ENCODE peak calls at places on chromosomes 2 and 18, in four cellular contexts. One of them, this sample, is unnamed.
A peak's percentile ranks its signal among the peaks of the same experiment; 100 is the strongest.

GRCh38 chr2:120439637-120440384 is 93.9 kb downstream of the INHBB start:
- DNase-seq in HepG2: peak; percentile 49
- DNase-seq in K562: no peak
- DNase-seq in H1: no peak
- DNase-seq in this sample: no peak

GRCh38 chr2:229818230-229818629 is 103.6 kb downstream of the TRIP12 start:
- DNase-seq in HepG2: no peak
- DNase-seq in H1: no peak
- DNase-seq in K562: no peak
- DNase-seq in this sample: no peak

GRCh38 chr2:172082105-172082943 is 3.0 kb upstream of the DLX1 start:
- DNase-seq in HepG2: no peak
- DNase-seq in K562: no peak
- DNase-seq in H1: no peak
- DNase-seq in this sample: no peak

GRCh38 chr2:69565431-69565839 is 78.1 kb downstream of the AAK1 start:
- DNase-seq in HepG2: peak; percentile 61
- DNase-seq in H1: peak; percentile 39
- DNase-seq in K562: peak; percentile 78
- DNase-seq in this sample: peak; percentile 50

GRCh38 chr2:108436976-108437375 is 12.0 kb upstream of the GCC2 start:
- DNase-seq in HepG2: no peak
- DNase-seq in H1: no peak
- DNase-seq in K562: no peak
- DNase-seq in this sample: no peak

GRCh38 chr2:86022661-86023365 is 82.9 kb downstream of the POLR1A start:
- DNase-seq in HepG2: no peak
- DNase-seq in H1: no peak
- DNase-seq in K562: no peak
- DNase-seq in this sample: no peak

GRCh38 chr2:110910404-110910803 is 178.0 kb downstream of the ACOXL start:
- DNase-seq in HepG2: no peak
- DNase-seq in H1: no peak
- DNase-seq in K562: no peak
- DNase-seq in this sample: no peak

GRCh38 chr2:231348703-231349373 is 46.7 kb upstream of the B3GNT7 start:
- DNase-seq in H1: no peak
- DNase-seq in HepG2: no peak
- DNase-seq in K562: no peak
- DNase-seq in this sample: no peak

GRCh38 chr2:233651430-233651829 is 15.2 kb downstream of the UGT1A10 start:
- DNase-seq in K562: no peak
- DNase-seq in HepG2: no peak
- DNase-seq in H1: no peak
- DNase-seq in this sample: no peak

GRCh38 chr2:229270551-229271410 is at the start of gene PID1:
- DNase-seq in K562: no peak
- DNase-seq in H1: no peak
- DNase-seq in HepG2: no peak
- DNase-seq in this sample: peak; percentile 21

GRCh38 chr2:191486584-191487320 is 191.2 kb upstream of the NABP1 start:
- DNase-seq in HepG2: no peak
- DNase-seq in K562: no peak
- DNase-seq in H1: no peak
- DNase-seq in this sample: no peak

GRCh38 chr2:118667964-118668363 is 179.5 kb downstream of the EN1 start:
- DNase-seq in H1: no peak
- DNase-seq in HepG2: no peak
- DNase-seq in K562: no peak
- DNase-seq in this sample: no peak

GRCh38 chr2:28624798-28625701 is 126.6 kb upstream of the PPP1CB start:
- DNase-seq in K562: no peak
- DNase-seq in HepG2: peak; percentile 47
- DNase-seq in H1: no peak
- DNase-seq in this sample: no peak

GRCh38 chr2:38750793-38751042 is 443 bp downstream of the SRSF7 start:
- DNase-seq in HepG2: no peak
- DNase-seq in H1: no peak
- DNase-seq in K562: peak; percentile 82
- DNase-seq in this sample: peak; percentile 76

GRCh38 chr2:205563646-205564045 is 118.7 kb upstream of the NRP2 start:
- DNase-seq in K562: peak; percentile 31
- DNase-seq in HepG2: no peak
- DNase-seq in H1: no peak
- DNase-seq in this sample: peak; percentile 13

GRCh38 chr2:157433335-157433890 is 10.5 kb downstream of the CYTIP start:
- DNase-seq in HepG2: no peak
- DNase-seq in K562: no peak
- DNase-seq in H1: no peak
- DNase-seq in this sample: no peak

GRCh38 chr2:207528980-207529329 is 807 bp upstream of the CREB1 start:
- DNase-seq in K562: peak; percentile 41
- DNase-seq in H1: no peak
- DNase-seq in HepG2: peak; percentile 25
- DNase-seq in this sample: peak; percentile 39

GRCh38 chr18:3449702-3450357 is at the start of gene TGIF1:
- DNase-seq in H1: no peak
- DNase-seq in HepG2: peak; percentile 63
- DNase-seq in K562: peak; percentile 85
- DNase-seq in this sample: peak; percentile 84

GRCh38 chr18:10661333-10661732 is 135.5 kb downstream of the NAPG start:
- DNase-seq in K562: no peak
- DNase-seq in H1: no peak
- DNase-seq in HepG2: no peak
- DNase-seq in this sample: no peak

GRCh38 chr18:33871363-33872025 is 293.5 kb downstream of the ASXL3 start:
- DNase-seq in H1: no peak
- DNase-seq in K562: no peak
- DNase-seq in HepG2: no peak
- DNase-seq in this sample: no peak

GRCh38 chr2:25821225-25822056 is 56.8 kb downstream of the ASXL2 start:
- DNase-seq in H1: no peak
- DNase-seq in K562: no peak
- DNase-seq in HepG2: no peak
- DNase-seq in this sample: no peak

GRCh38 chr2:155456222-155456621 is 757.7 kb downstream of the KCNJ3 start:
- DNase-seq in HepG2: no peak
- DNase-seq in K562: no peak
- DNase-seq in H1: no peak
- DNase-seq in this sample: no peak

GRCh38 chr2:26633351-26633945 is 7.7 kb downstream of the CIB4 start:
- DNase-seq in H1: no peak
- DNase-seq in HepG2: no peak
- DNase-seq in K562: no peak
- DNase-seq in this sample: no peak

DNA sequence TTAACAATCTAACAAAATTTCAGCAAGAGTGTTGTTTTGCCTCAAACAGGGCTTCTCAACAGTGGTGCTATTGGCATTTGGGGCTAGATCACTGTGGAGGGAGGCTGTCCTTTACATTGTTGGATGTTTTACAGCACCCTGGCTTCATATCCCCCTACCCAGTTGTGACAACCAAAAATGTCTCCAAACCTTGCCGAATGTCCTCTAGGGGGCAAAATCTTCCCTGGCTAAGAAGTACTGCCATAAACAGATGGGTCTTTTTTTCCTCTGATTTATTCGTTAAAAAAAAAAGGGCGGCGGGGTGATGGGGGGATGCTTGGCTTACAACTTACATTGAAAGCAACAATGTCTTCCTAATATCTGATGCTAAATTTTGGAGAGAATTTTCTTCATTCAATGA is 207.6 kb upstream of the CCDC150 start:
- DNase-seq in HepG2: peak; percentile 29
- DNase-seq in K562: peak; percentile 17
- DNase-seq in H1: peak; percentile 9
- DNase-seq in this sample: peak; percentile 20
- TF ChIP-seq RNF2 in HepG2: no peak
- TF ChIP-seq RNF2 in K562: no peak
- TF ChIP-seq RNF2 in H1: no peak
- TF ChIP-seq RNF2 in this sample: no peak

GRCh38 chr18:66280470-66280869 is 323.4 kb downstream of the CDH19 start:
- DNase-seq in K562: no peak
- DNase-seq in HepG2: no peak
- DNase-seq in H1: no peak
- DNase-seq in this sample: no peak
- TF ChIP-seq CTCF in K562: no peak
- TF ChIP-seq CTCF in HepG2: no peak
- TF ChIP-seq CTCF in H1: no peak
- TF ChIP-seq CTCF in this sample: no peak

DNA sequence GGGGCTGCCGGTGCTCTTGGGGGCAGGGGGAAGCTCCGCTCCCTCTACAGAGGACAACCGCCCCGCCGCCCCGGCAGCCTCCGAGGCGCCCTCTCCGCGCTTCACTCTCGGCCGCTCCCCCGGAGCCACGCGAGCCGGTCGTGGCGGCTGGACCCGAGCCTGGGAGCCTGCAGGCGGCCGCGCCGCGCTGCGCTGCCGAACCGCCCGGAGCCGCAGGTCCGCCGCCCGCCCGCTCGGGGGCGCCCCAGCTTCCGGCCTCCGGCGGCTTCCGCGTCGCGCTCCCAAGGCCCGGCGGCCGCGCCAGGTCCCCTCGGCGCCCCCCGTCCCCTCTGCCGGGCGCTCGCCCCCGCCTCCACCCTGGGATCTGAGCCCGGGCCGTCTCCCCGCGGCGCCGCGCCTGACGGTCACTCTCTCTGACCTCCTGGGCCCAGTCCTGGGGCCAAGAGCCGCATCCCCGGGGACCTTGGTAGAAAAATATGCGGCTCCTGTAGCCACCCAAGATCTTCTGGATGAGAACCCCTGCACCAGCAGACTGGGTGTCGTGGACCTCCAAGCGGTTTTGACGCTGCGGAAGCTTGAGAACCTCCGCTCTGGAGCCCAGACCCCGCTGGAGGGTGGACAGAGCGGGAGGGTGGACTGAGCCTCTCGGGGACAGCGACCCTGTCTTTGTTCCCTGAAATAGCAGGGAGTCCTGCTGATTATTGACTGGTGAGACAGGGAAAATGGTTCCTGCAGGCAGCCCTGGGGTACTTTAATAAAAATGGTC is 44.3 kb downstream of the SERTAD2 start:
- DNase-seq in H1: no peak
- DNase-seq in HepG2: no peak
- DNase-seq in K562: peak; percentile 90
- DNase-seq in this sample: peak; percentile 88
- TF ChIP-seq RNF2 in H1: no peak
- TF ChIP-seq RNF2 in HepG2: no peak
- TF ChIP-seq RNF2 in K562: no peak
- TF ChIP-seq RNF2 in this sample: no peak

GRCh38 chr2:105451571-105452140 is 52.8 kb upstream of the FHL2 start:
- DNase-seq in HepG2: no peak
- DNase-seq in K562: no peak
- DNase-seq in H1: no peak
- DNase-seq in this sample: no peak

GRCh38 chr2:105450495-105450894 is 51.6 kb upstream of the FHL2 start:
- DNase-seq in HepG2: no peak
- DNase-seq in K562: no peak
- DNase-seq in H1: no peak
- DNase-seq in this sample: no peak

GRCh38 chr2:105458076-105458475 is 59.2 kb upstream of the FHL2 start:
- DNase-seq in H1: no peak
- DNase-seq in K562: no peak
- DNase-seq in HepG2: no peak
- DNase-seq in this sample: no peak

GRCh38 chr2:105455488-105455991 is 56.7 kb upstream of the FHL2 start:
- DNase-seq in H1: no peak
- DNase-seq in K562: peak; percentile 32
- DNase-seq in HepG2: peak; percentile 70
- DNase-seq in this sample: peak; percentile 77

DNA sequence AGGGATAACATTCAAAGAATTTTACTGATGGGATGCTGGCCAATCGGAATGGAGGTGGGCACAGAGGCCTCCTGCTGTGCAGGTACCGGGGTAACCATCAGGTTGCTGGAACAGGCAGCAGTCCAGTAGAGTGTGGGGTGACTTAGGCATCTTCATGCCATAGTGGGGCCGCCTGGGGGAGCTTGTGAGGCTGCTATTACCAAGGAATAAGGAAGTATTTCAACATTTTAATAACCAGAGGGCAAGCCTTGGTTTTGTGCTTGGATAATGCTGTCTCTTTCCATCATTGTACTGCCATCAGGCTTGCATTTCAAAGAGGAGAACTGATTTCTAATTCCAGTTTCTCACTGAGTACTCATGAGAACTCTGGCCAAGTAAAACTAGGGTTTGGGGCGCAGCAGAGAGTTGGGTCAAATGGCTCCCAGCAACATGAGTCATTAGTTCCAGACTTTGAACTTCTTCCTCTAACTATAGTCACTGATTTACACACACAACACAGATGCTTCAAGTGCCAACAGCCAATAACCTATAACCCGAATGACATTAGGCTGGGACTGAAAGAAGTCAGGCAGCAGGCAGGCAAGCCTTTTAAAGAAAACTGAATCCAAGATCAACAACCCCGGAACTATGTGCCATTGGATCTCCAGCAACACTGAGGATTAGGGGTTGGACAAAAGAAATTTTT is 56.1 kb upstream of the FHL2 start:
- DNase-seq in K562: peak; percentile 54
- DNase-seq in H1: no peak
- DNase-seq in HepG2: peak; percentile 55
- DNase-seq in this sample: peak; percentile 50
- TF ChIP-seq CTCF in K562: peak; percentile 81
- TF ChIP-seq CTCF in H1: peak; percentile 48
- TF ChIP-seq CTCF in HepG2: peak; percentile 19
- TF ChIP-seq CTCF in this sample: peak; percentile 59

DNA sequence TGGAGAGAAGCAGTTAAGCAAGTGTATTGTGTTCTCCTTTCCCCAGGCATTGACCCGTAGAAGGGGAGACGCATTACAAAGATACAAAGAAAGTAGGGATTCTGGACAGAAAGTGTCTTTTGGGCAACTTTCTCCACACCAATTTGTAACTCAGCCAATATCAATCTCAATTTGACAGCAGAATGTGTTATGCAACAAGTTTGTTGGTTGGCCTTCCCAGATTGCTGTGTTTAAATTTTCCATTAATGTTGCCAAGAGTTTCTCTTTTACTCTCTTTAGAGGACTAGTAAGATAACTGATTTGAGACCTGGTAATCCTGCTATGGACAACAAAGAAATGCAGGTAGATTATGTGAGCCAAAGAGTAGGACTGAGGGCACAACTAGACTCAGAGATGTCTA is 279.6 kb downstream of the ZNF804A start:
- DNase-seq in K562: no peak
- DNase-seq in H1: no peak
- DNase-seq in HepG2: no peak
- DNase-seq in this sample: no peak
- TF ChIP-seq RNF2 in K562: no peak
- TF ChIP-seq RNF2 in H1: no peak
- TF ChIP-seq RNF2 in HepG2: no peak
- TF ChIP-seq RNF2 in this sample: no peak